ENCODE peak calls at places on chromosome 6, in seven cellular contexts. O is A673, C is progenitor cell of endocrine pancreas, Z is PC-3, M is right lobe of liver, I is astrocyte, U is endothelial cell. F is an unnamed sample.

GRCh38 chr6:62903263-62903662 is 308.0 kb upstream of the FKBP1C start:
- DNase-seq in U (no peak), O (no peak), M (no peak), C (no peak), Z (no peak), I (no peak), F (no peak)

GRCh38 chr6:17393335-17394191 is at the start of gene CAP2:
- DNase-seq in I (peak; percentile 69), U (peak; percentile 37), C (peak; percentile 66), Z (peak; percentile 74), O (peak; percentile 88), M (peak; percentile 76), F (peak; percentile 65)

GRCh38 chr6:17656092-17656491 is 50.6 kb downstream of the NUP153 start:
- DNase-seq in Z (no peak), C (no peak), O (peak; percentile 37), M (no peak), U (no peak), I (no peak), F (peak; percentile 5)

GRCh38 chr6:89985744-89986493 is 91.7 kb downstream of the GJA10 start:
- DNase-seq in M (no peak), U (no peak), O (no peak), Z (no peak), I (peak; percentile 96), C (no peak), F (no peak)

GRCh38 chr6:91590191-91590590 is 1003.3 kb upstream of the MAP3K7 start:
- DNase-seq in O (no peak), C (no peak), M (peak; percentile 42), U (no peak), Z (no peak), I (no peak), F (no peak)

GRCh38 chr6:155580904-155581303 is 125.3 kb upstream of the NOX3 start:
- DNase-seq in M (no peak), C (no peak), U (no peak), I (no peak), O (peak; percentile 39), Z (no peak), F (no peak)

GRCh38 chr6:36769676-36770499 is 69.4 kb downstream of the CPNE5 start:
- DNase-seq in O (no peak), Z (peak; percentile 72), C (no peak), M (no peak), U (no peak), I (peak; percentile 39), F (peak; percentile 16)

GRCh38 chr6:161353208-161353613 is 79.3 kb upstream of the AGPAT4 start:
- DNase-seq in C (no peak), I (no peak), U (peak; percentile 31), M (no peak), O (peak; percentile 49), Z (peak; percentile 12), F (peak; percentile 25)

GRCh38 chr6:3001773-3002293 is 2.1 kb downstream of the NQO2 start:
- DNase-seq in I (peak; percentile 53), O (peak; percentile 92), Z (peak; percentile 89), M (no peak), C (no peak), U (no peak), F (peak; percentile 81)

GRCh38 chr6:105810105-105810921 is 275.8 kb upstream of the PRDM1 start:
- DNase-seq in O (peak; percentile 31), C (no peak), I (peak; percentile 81), M (no peak), Z (peak; percentile 90), U (no peak), F (peak; percentile 91)

GRCh38 chr6:53735896-53736295 is 58.9 kb upstream of the LRRC1 start:
- DNase-seq in I (no peak), C (no peak), U (no peak), M (no peak), Z (no peak), O (no peak), F (no peak)

GRCh38 chr6:93799226-93799625 is 379.9 kb upstream of the EPHA7 start:
- DNase-seq in M (no peak), C (no peak), I (peak; percentile 22), Z (peak; percentile 9), U (no peak), O (no peak), F (no peak)

GRCh38 chr6:83231146-83231545 is 38.0 kb downstream of the RWDD2A start:
- DNase-seq in M (no peak), O (no peak), I (peak; percentile 94), U (no peak), Z (no peak), C (no peak), F (no peak)

GRCh38 chr6:129679758-129680157 is 30.2 kb downstream of the ARHGAP18 start:
- DNase-seq in I (no peak), O (peak; percentile 75), Z (no peak), U (no peak), C (no peak), M (no peak), F (no peak)

GRCh38 chr6:1988843-1989242 is 256.6 kb downstream of the GMDS start:
- DNase-seq in C (no peak), U (no peak), O (no peak), Z (no peak), M (no peak), I (no peak), F (no peak)

GRCh38 chr6:1987640-1988039 is 257.8 kb downstream of the GMDS start:
- DNase-seq in U (no peak), Z (peak; percentile 90), C (no peak), O (peak; percentile 19), M (no peak), I (peak; percentile 66), F (peak; percentile 84)

GRCh38 chr6:1983850-1984249 is 261.6 kb downstream of the GMDS start:
- DNase-seq in U (no peak), M (no peak), C (no peak), O (no peak), I (no peak), Z (no peak), F (no peak)

GRCh38 chr6:1986454-1987243 is 258.8 kb downstream of the GMDS start:
- DNase-seq in O (no peak), I (peak; percentile 41), C (no peak), M (no peak), Z (no peak), U (no peak), F (no peak)

GRCh38 chr6:1984346-1984994 is 260.9 kb downstream of the GMDS start:
- DNase-seq in I (no peak), C (no peak), M (no peak), Z (no peak), O (no peak), U (no peak), F (no peak)
- TF ChIP-seq CTCF in I (no peak), C (no peak), M (no peak), Z (no peak), O (no peak), U (no peak), F (no peak)

GRCh38 chr6:13135152-13135551 is 193.2 kb downstream of the TBC1D7 start:
- DNase-seq in I (no peak), C (no peak), O (no peak), U (no peak), Z (no peak), M (no peak), F (no peak)

GRCh38 chr6:13141392-13141791 is 186.9 kb downstream of the TBC1D7 start:
- DNase-seq in U (no peak), C (no peak), I (no peak), O (no peak), Z (no peak), M (no peak), F (no peak)

GRCh38 chr6:13140972-13141371 is 187.4 kb downstream of the TBC1D7 start:
- DNase-seq in C (no peak), O (no peak), Z (no peak), I (no peak), M (no peak), U (no peak), F (no peak)

GRCh38 chr6:13142611-13143010 is 185.7 kb downstream of the TBC1D7 start:
- DNase-seq in C (no peak), M (no peak), U (no peak), I (no peak), O (no peak), Z (no peak), F (no peak)

GRCh38 chr6:13139119-13139518 is 189.2 kb downstream of the TBC1D7 start:
- DNase-seq in M (no peak), U (no peak), C (no peak), Z (no peak), O (no peak), I (no peak), F (no peak)
- TF ChIP-seq CTCF in M (no peak), U (no peak), C (no peak), Z (no peak), O (no peak), I (no peak), F (no peak)

GRCh38 chr6:70520575-70520974 is 46.2 kb upstream of the SDHAF4 start:
- DNase-seq in I (no peak), U (no peak), C (no peak), M (no peak), Z (peak; percentile 22), O (peak; percentile 11), F (peak; percentile 6)
- TF ChIP-seq CTCF in I (peak; percentile 38), U (no peak), C (peak; percentile 67), M (peak; percentile 45), Z (peak; percentile 55), O (peak; percentile 48), F (peak; percentile 34)

DNA sequence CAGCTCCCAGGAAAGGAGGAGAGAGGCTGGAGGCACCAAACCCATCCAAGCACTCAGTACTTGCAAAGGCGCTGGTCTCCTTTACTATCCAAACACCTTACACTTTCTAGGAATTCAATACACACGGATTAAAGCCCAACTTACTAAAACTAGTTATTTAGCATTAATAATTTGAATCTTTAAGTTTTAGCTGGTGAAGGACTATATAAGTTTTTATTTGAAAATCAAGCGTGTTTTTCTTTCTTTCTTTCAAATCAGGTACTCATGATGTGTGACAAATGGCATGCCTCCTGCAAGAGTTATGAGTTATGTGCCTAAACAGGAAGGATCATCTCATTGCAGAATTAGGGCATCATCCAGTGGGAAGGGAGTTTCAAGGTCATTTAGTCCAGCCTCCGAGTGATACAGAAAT is 263.7 kb downstream of the ADGB start:
- DNase-seq in M (no peak), I (no peak), C (no peak), U (no peak), O (no peak), Z (no peak), F (no peak)
- TF ChIP-seq CTCF in M (no peak), I (no peak), C (no peak), U (no peak), O (no peak), Z (no peak), F (no peak)